ENCODE peak calls at places on chromosomes 13 and 19, in ten cellular contexts. One of them, this sample, is unnamed. For H3K4me1, the result is how much of the 10 kb centered on the place peaks cover.

GRCh38 chr19:1112254-1113208 is 8.7 kb downstream of the GPX4 start:
- DNase-seq in MM.1S: no peak
- DNase-seq in right cardiac atrium: peak
- DNase-seq in SJSA1: no peak
- DNase-seq in neural progenitor cell: peak
- DNase-seq in IMR-90: no peak
- DNase-seq in cardiac muscle cell: no peak
- DNase-seq in suprapubic skin: no peak
- DNase-seq in foreskin keratinocyte: no peak
- DNase-seq in aorta: no peak
- DNase-seq in this sample: peak

GRCh38 chr19:17487240-17488121 is 17.2 kb downstream of the SLC27A1 start:
- DNase-seq in suprapubic skin: no peak
- DNase-seq in neural progenitor cell: no peak
- DNase-seq in right cardiac atrium: no peak
- DNase-seq in IMR-90: no peak
- DNase-seq in aorta: no peak
- DNase-seq in MM.1S: no peak
- DNase-seq in cardiac muscle cell: no peak
- DNase-seq in SJSA1: no peak
- DNase-seq in foreskin keratinocyte: no peak
- DNase-seq in this sample: no peak

GRCh38 chr19:3931041-3931440 is 1.8 kb upstream of the NMRK2 start:
- DNase-seq in suprapubic skin: no peak
- DNase-seq in cardiac muscle cell: no peak
- DNase-seq in aorta: no peak
- DNase-seq in foreskin keratinocyte: no peak
- DNase-seq in MM.1S: no peak
- DNase-seq in SJSA1: no peak
- DNase-seq in IMR-90: no peak
- DNase-seq in right cardiac atrium: peak
- DNase-seq in neural progenitor cell: no peak
- DNase-seq in this sample: peak

GRCh38 chr19:5714819-5715218 is 5.1 kb downstream of the LONP1 start:
- DNase-seq in MM.1S: no peak
- DNase-seq in neural progenitor cell: no peak
- DNase-seq in aorta: no peak
- DNase-seq in suprapubic skin: no peak
- DNase-seq in foreskin keratinocyte: no peak
- DNase-seq in IMR-90: no peak
- DNase-seq in SJSA1: no peak
- DNase-seq in right cardiac atrium: no peak
- DNase-seq in cardiac muscle cell: no peak
- DNase-seq in this sample: no peak

GRCh38 chr13:70203661-70204229 is 95.5 kb upstream of the KLHL1 start:
- DNase-seq in MM.1S: no peak
- DNase-seq in SJSA1: no peak
- DNase-seq in IMR-90: no peak
- DNase-seq in aorta: no peak
- DNase-seq in neural progenitor cell: peak
- DNase-seq in foreskin keratinocyte: peak
- DNase-seq in right cardiac atrium: no peak
- DNase-seq in cardiac muscle cell: no peak
- DNase-seq in suprapubic skin: no peak
- DNase-seq in this sample: no peak

GRCh38 chr19:22144394-22144793 is 52.4 kb downstream of the ZNF676 start:
- DNase-seq in cardiac muscle cell: peak
- DNase-seq in neural progenitor cell: peak
- DNase-seq in suprapubic skin: no peak
- DNase-seq in right cardiac atrium: no peak
- DNase-seq in MM.1S: no peak
- DNase-seq in aorta: no peak
- DNase-seq in IMR-90: peak
- DNase-seq in foreskin keratinocyte: peak
- DNase-seq in SJSA1: no peak
- DNase-seq in this sample: no peak

GRCh38 chr19:2235396-2236284 is 489 bp downstream of the PLEKHJ1 start:
- DNase-seq in MM.1S: peak
- DNase-seq in IMR-90: no peak
- DNase-seq in neural progenitor cell: peak
- DNase-seq in SJSA1: peak
- DNase-seq in foreskin keratinocyte: no peak
- DNase-seq in cardiac muscle cell: no peak
- DNase-seq in right cardiac atrium: no peak
- DNase-seq in aorta: no peak
- DNase-seq in suprapubic skin: no peak
- DNase-seq in this sample: peak

GRCh38 chr19:4640247-4641000 is 1.1 kb downstream of the TNFAIP8L1 start:
- DNase-seq in SJSA1: no peak
- DNase-seq in right cardiac atrium: no peak
- DNase-seq in aorta: no peak
- DNase-seq in suprapubic skin: no peak
- DNase-seq in IMR-90: no peak
- DNase-seq in MM.1S: no peak
- DNase-seq in foreskin keratinocyte: peak
- DNase-seq in neural progenitor cell: no peak
- DNase-seq in cardiac muscle cell: no peak
- DNase-seq in this sample: no peak

GRCh38 chr13:113832631-113833030 is 31.2 kb downstream of the GAS6 start:
- DNase-seq in foreskin keratinocyte: no peak
- DNase-seq in right cardiac atrium: peak
- DNase-seq in neural progenitor cell: no peak
- DNase-seq in suprapubic skin: no peak
- DNase-seq in MM.1S: no peak
- DNase-seq in aorta: peak
- DNase-seq in SJSA1: no peak
- DNase-seq in IMR-90: no peak
- DNase-seq in cardiac muscle cell: no peak
- DNase-seq in this sample: no peak

GRCh38 chr19:49690656-49691242 is at the start of gene CPT1C:
- DNase-seq in cardiac muscle cell: peak
- DNase-seq in suprapubic skin: peak
- DNase-seq in aorta: peak
- DNase-seq in right cardiac atrium: peak
- DNase-seq in foreskin keratinocyte: peak
- DNase-seq in SJSA1: no peak
- DNase-seq in MM.1S: no peak
- DNase-seq in IMR-90: peak
- DNase-seq in neural progenitor cell: peak
- DNase-seq in this sample: peak

GRCh38 chr13:30340367-30341184 is 33.2 kb upstream of the KATNAL1 start:
- DNase-seq in MM.1S: no peak
- DNase-seq in IMR-90: peak
- DNase-seq in cardiac muscle cell: peak
- DNase-seq in SJSA1: peak
- DNase-seq in suprapubic skin: no peak
- DNase-seq in right cardiac atrium: peak
- DNase-seq in aorta: peak
- DNase-seq in foreskin keratinocyte: peak
- DNase-seq in neural progenitor cell: no peak
- DNase-seq in this sample: peak

GRCh38 chr19:13053761-13054604 is 48.7 kb downstream of the LYL1 start:
- DNase-seq in right cardiac atrium: peak
- DNase-seq in IMR-90: peak
- DNase-seq in foreskin keratinocyte: peak
- DNase-seq in aorta: peak
- DNase-seq in suprapubic skin: peak
- DNase-seq in MM.1S: no peak
- DNase-seq in cardiac muscle cell: peak
- DNase-seq in neural progenitor cell: peak
- DNase-seq in SJSA1: peak
- DNase-seq in this sample: no peak

GRCh38 chr19:13050274-13050673 is 52.4 kb downstream of the LYL1 start:
- DNase-seq in IMR-90: no peak
- DNase-seq in MM.1S: no peak
- DNase-seq in foreskin keratinocyte: no peak
- DNase-seq in SJSA1: no peak
- DNase-seq in suprapubic skin: no peak
- DNase-seq in right cardiac atrium: no peak
- DNase-seq in aorta: no peak
- DNase-seq in neural progenitor cell: no peak
- DNase-seq in cardiac muscle cell: no peak
- DNase-seq in this sample: no peak

GRCh38 chr19:13052447-13053232 is 50.0 kb downstream of the LYL1 start:
- DNase-seq in IMR-90: no peak
- DNase-seq in foreskin keratinocyte: no peak
- DNase-seq in suprapubic skin: no peak
- DNase-seq in aorta: no peak
- DNase-seq in cardiac muscle cell: no peak
- DNase-seq in MM.1S: no peak
- DNase-seq in right cardiac atrium: no peak
- DNase-seq in SJSA1: no peak
- DNase-seq in neural progenitor cell: no peak
- DNase-seq in this sample: no peak

GRCh38 chr19:13053238-13053637 is 49.4 kb downstream of the LYL1 start:
- DNase-seq in neural progenitor cell: no peak
- DNase-seq in foreskin keratinocyte: no peak
- DNase-seq in right cardiac atrium: peak
- DNase-seq in MM.1S: no peak
- DNase-seq in suprapubic skin: no peak
- DNase-seq in IMR-90: no peak
- DNase-seq in SJSA1: no peak
- DNase-seq in cardiac muscle cell: peak
- DNase-seq in aorta: no peak
- DNase-seq in this sample: no peak

DNA sequence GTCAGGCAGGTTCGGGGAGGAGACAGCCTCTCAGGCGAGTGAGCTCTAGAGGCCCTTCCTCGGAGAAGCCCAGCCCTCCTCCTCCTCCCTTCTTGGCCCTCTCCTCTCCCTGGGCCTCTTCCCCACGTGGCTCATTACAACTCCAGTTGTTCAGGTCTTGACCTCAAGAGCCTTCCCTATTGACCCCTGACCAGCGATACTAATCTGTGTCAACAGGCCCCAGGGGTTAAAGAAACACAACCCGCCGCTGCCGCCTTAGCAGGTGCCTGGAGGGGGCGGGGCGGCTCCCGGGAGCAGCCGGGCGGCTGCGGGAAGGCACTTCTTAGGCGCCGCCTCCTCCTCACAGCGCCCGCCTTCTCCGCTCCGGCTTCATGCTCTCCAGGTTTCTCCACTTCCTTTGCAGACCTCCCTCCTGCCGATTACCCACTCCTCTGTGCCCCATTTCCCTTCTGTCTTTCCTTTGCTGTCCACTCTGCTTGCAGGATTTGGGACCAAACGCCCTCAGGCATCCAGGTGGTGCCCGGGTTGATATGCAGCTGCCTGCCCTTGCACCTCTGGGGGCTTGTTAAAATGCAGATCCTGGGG is 51.0 kb downstream of the LYL1 start:
- DNase-seq in MM.1S: peak
- DNase-seq in SJSA1: no peak
- DNase-seq in aorta: peak
- DNase-seq in suprapubic skin: no peak
- DNase-seq in neural progenitor cell: peak
- DNase-seq in cardiac muscle cell: peak
- DNase-seq in right cardiac atrium: peak
- DNase-seq in foreskin keratinocyte: no peak
- DNase-seq in IMR-90: peak
- DNase-seq in this sample: peak
- H3K4me1 ChIP-seq in MM.1S: under half
- H3K4me1 ChIP-seq in SJSA1: under half
- H3K4me1 ChIP-seq in aorta: under half
- H3K4me1 ChIP-seq in suprapubic skin: half or more
- H3K4me1 ChIP-seq in neural progenitor cell: half or more
- H3K4me1 ChIP-seq in cardiac muscle cell: under half
- H3K4me1 ChIP-seq in right cardiac atrium: under half
- H3K4me1 ChIP-seq in foreskin keratinocyte: under half
- H3K4me1 ChIP-seq in IMR-90: half or more
- H3K4me1 ChIP-seq in this sample: half or more

GRCh38 chr13:40983269-40983668 is 35.8 kb downstream of the ELF1 start:
- DNase-seq in SJSA1: no peak
- DNase-seq in right cardiac atrium: no peak
- DNase-seq in aorta: no peak
- DNase-seq in MM.1S: no peak
- DNase-seq in cardiac muscle cell: peak
- DNase-seq in IMR-90: no peak
- DNase-seq in neural progenitor cell: no peak
- DNase-seq in suprapubic skin: no peak
- DNase-seq in foreskin keratinocyte: peak
- DNase-seq in this sample: no peak
- H3K4me1 ChIP-seq in SJSA1: under half
- H3K4me1 ChIP-seq in right cardiac atrium: under half
- H3K4me1 ChIP-seq in aorta: under half
- H3K4me1 ChIP-seq in MM.1S: under half
- H3K4me1 ChIP-seq in cardiac muscle cell: under half
- H3K4me1 ChIP-seq in IMR-90: under half
- H3K4me1 ChIP-seq in neural progenitor cell: under half
- H3K4me1 ChIP-seq in suprapubic skin: half or more
- H3K4me1 ChIP-seq in foreskin keratinocyte: under half
- H3K4me1 ChIP-seq in this sample: half or more

DNA sequence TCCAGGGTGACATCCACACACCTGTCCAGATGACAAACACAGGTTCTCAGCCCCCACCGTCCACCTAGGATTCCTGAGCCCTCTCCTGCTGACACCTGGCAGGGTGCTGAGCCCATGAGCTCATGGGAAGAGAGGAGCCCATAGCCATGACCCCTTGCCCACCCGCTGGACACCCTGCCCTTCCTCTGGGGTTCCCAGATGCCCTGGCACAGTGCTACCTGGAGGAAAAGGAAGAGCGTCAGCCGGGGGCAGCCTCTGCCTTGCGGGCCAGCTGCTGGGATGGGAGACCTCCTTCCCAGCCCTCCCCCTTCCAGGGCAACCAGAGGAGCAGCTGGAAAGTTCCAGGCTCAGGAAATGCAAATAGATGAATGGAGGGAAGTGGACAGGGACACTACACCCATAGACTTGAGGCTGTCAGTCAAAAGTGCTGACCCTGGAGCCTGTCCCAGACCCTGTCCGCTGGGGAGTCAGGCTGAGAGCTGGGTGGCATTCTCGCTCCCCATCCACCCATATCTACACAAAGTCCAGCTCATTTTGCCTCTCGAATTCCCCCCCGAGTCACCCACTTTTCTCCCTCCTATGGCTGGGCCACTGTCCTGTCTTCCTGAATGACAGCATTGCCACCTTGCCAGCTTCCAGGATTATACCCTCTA is 12.3 kb upstream of the ARHGEF18 start:
- DNase-seq in neural progenitor cell: no peak
- DNase-seq in right cardiac atrium: no peak
- DNase-seq in cardiac muscle cell: no peak
- DNase-seq in MM.1S: no peak
- DNase-seq in suprapubic skin: no peak
- DNase-seq in aorta: no peak
- DNase-seq in SJSA1: no peak
- DNase-seq in foreskin keratinocyte: no peak
- DNase-seq in IMR-90: no peak
- DNase-seq in this sample: no peak
- H3K4me1 ChIP-seq in neural progenitor cell: under half
- H3K4me1 ChIP-seq in right cardiac atrium: under half
- H3K4me1 ChIP-seq in cardiac muscle cell: under half
- H3K4me1 ChIP-seq in MM.1S: half or more
- H3K4me1 ChIP-seq in suprapubic skin: under half
- H3K4me1 ChIP-seq in aorta: under half
- H3K4me1 ChIP-seq in SJSA1: under half
- H3K4me1 ChIP-seq in foreskin keratinocyte: under half
- H3K4me1 ChIP-seq in IMR-90: under half
- H3K4me1 ChIP-seq in this sample: under half

DNA sequence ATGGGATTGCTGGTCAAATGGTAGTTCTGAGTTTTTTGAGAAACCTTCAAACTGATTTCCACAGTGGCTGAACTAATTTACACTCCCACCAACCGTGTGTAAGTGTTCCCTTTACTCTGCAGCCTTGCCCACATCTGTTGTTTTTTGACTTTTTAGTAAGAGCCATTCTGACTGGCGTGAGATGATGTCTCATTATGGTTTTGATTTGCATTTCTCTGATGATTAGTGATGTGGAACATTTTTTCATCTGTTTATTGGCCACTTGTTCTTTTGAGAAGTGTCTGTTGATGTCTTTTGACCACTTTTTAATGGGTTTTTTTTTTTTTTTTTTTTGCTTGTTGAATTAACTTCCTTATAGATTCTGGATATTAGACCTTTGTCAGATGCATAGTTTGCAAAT is 4.3 kb downstream of the CAB39L start:
- DNase-seq in cardiac muscle cell: no peak
- DNase-seq in right cardiac atrium: no peak
- DNase-seq in IMR-90: no peak
- DNase-seq in SJSA1: no peak
- DNase-seq in MM.1S: no peak
- DNase-seq in foreskin keratinocyte: no peak
- DNase-seq in neural progenitor cell: no peak
- DNase-seq in aorta: no peak
- DNase-seq in suprapubic skin: no peak
- DNase-seq in this sample: no peak
- H3K4me1 ChIP-seq in cardiac muscle cell: under half
- H3K4me1 ChIP-seq in right cardiac atrium: under half
- H3K4me1 ChIP-seq in IMR-90: under half
- H3K4me1 ChIP-seq in SJSA1: under half
- H3K4me1 ChIP-seq in MM.1S: under half
- H3K4me1 ChIP-seq in foreskin keratinocyte: under half
- H3K4me1 ChIP-seq in neural progenitor cell: under half
- H3K4me1 ChIP-seq in aorta: under half
- H3K4me1 ChIP-seq in suprapubic skin: under half
- H3K4me1 ChIP-seq in this sample: under half

This sample was measured in gastrocnemius medialis.